ENCODE peak calls at places on chromosome 10, in eight cellular contexts. R is IMR-90, P is uterus, B is astrocyte, I is fibroblast of lung, H is endodermal cell, K is tibial artery, V is H9. J is an unnamed sample.
A peak's percentile ranks its signal among the peaks of the same experiment; 100 is the strongest.

GRCh38 chr10:95341716-95342130 is 50.9 kb upstream of the PDLIM1 start:
- DNase-seq in R (peak; percentile 72), B (peak; percentile 57), V (no peak), I (peak; percentile 64), H (no peak), K (no peak), P (no peak), J (no peak)

GRCh38 chr10:132632851-132633684 is 95.5 kb downstream of the INPP5A start:
- DNase-seq in K (peak; percentile 67), V (no peak), B (peak; percentile 76), P (peak; percentile 41), H (no peak), R (peak; percentile 60), I (peak; percentile 84), J (no peak)

GRCh38 chr10:89857399-89857798 is 156.0 kb downstream of the KIF20B start:
- DNase-seq in K (no peak), R (peak; percentile 52), I (peak; percentile 46), B (peak; percentile 32), H (no peak), V (no peak), P (no peak), J (no peak)

GRCh38 chr10:129969528-129970264 is 5.6 kb upstream of the EBF3 start:
- DNase-seq in V (no peak), H (peak; percentile 67), R (no peak), P (no peak), K (peak; percentile 62), B (no peak), I (no peak), J (no peak)

GRCh38 chr10:125878957-125879835 is 1.9 kb downstream of the DHX32 start:
- DNase-seq in I (peak; percentile 96), B (peak; percentile 96), V (no peak), P (no peak), R (peak; percentile 96), H (no peak), K (no peak), J (no peak)

GRCh38 chr10:129193148-129193547 is 273.9 kb upstream of the MGMT start:
- DNase-seq in K (no peak), I (no peak), P (no peak), B (no peak), R (no peak), H (no peak), V (no peak), J (no peak)

GRCh38 chr10:99368646-99369045 is 39.5 kb downstream of the CNNM1 start:
- DNase-seq in R (peak; percentile 43), V (no peak), B (peak; percentile 50), K (no peak), H (no peak), I (peak; percentile 62), P (no peak), J (no peak)

GRCh38 chr10:77715081-77715480 is 77.5 kb upstream of the KCNMA1 start:
- DNase-seq in K (no peak), P (no peak), B (no peak), R (no peak), I (no peak), H (peak; percentile 67), V (no peak), J (no peak)

GRCh38 chr10:127227027-127227426 is 30.6 kb upstream of the INSYN2A start:
- DNase-seq in P (no peak), B (no peak), K (no peak), H (no peak), I (no peak), R (no peak), V (no peak), J (no peak)

GRCh38 chr10:102919237-102919959 is 1.3 kb downstream of the CNNM2 start:
- DNase-seq in I (peak; percentile 19), B (no peak), V (peak; percentile 41), R (peak; percentile 25), H (peak; percentile 76), P (no peak), K (peak; percentile 75), J (peak; percentile 25)

GRCh38 chr10:74293686-74294365 is 142.8 kb downstream of the ADK start:
- DNase-seq in V (no peak), P (no peak), R (peak; percentile 84), B (peak; percentile 85), K (no peak), I (peak; percentile 87), H (no peak), J (peak; percentile 30)

GRCh38 chr10:53765311-53765710 is 992.7 kb upstream of the MBL2 start:
- DNase-seq in V (no peak), B (peak; percentile 56), P (no peak), R (no peak), K (no peak), H (no peak), I (peak; percentile 66), J (no peak)

GRCh38 chr10:95445837-95446347 is 115.3 kb downstream of the SORBS1 start:
- DNase-seq in V (peak; percentile 80), B (peak; percentile 80), P (peak; percentile 38), H (peak; percentile 88), I (peak; percentile 85), K (peak; percentile 89), R (peak; percentile 69), J (peak; percentile 80)

GRCh38 chr10:97543025-97543546 is 29.5 kb upstream of the ANKRD2 start:
- DNase-seq in P (peak; percentile 84), H (peak; percentile 75), B (peak; percentile 98), R (peak; percentile 98), K (peak; percentile 92), V (no peak), I (peak; percentile 99), J (no peak)

GRCh38 chr10:29328988-29329387 is 40.1 kb downstream of the LYZL1 start:
- DNase-seq in H (no peak), I (peak; percentile 89), B (peak; percentile 84), K (no peak), V (no peak), P (peak; percentile 43), R (peak; percentile 64), J (no peak)

GRCh38 chr10:130782467-130782866 is 529.1 kb downstream of the TCERG1L start:
- DNase-seq in K (no peak), V (peak; percentile 72), P (no peak), H (peak; percentile 81), I (no peak), B (no peak), R (no peak), J (no peak)

GRCh38 chr10:114697061-114697598 is 39.1 kb upstream of the ABLIM1 start:
- DNase-seq in K (no peak), R (peak; percentile 37), P (no peak), I (peak; percentile 76), V (no peak), B (peak; percentile 70), H (no peak), J (peak; percentile 64)

GRCh38 chr10:119252051-119252465 is 44.7 kb downstream of the GRK5 start:
- DNase-seq in R (peak; percentile 37), I (peak; percentile 62), K (no peak), P (peak; percentile 42), B (peak; percentile 49), H (no peak), V (no peak), J (peak; percentile 31)

GRCh38 chr10:119251315-119251708 is 43.9 kb downstream of the GRK5 start:
- DNase-seq in P (peak; percentile 65), H (no peak), K (no peak), B (peak; percentile 84), R (peak; percentile 85), I (peak; percentile 87), V (no peak), J (no peak)

GRCh38 chr10:119254355-119254754 is 47.0 kb downstream of the GRK5 start:
- DNase-seq in R (no peak), I (no peak), V (no peak), P (no peak), K (no peak), H (no peak), B (no peak), J (no peak)

GRCh38 chr10:119253433-119254174 is 46.2 kb downstream of the GRK5 start:
- DNase-seq in I (peak; percentile 96), V (no peak), K (peak; percentile 95), P (peak; percentile 83), R (peak; percentile 96), H (peak; percentile 72), B (peak; percentile 95), J (no peak)

DNA sequence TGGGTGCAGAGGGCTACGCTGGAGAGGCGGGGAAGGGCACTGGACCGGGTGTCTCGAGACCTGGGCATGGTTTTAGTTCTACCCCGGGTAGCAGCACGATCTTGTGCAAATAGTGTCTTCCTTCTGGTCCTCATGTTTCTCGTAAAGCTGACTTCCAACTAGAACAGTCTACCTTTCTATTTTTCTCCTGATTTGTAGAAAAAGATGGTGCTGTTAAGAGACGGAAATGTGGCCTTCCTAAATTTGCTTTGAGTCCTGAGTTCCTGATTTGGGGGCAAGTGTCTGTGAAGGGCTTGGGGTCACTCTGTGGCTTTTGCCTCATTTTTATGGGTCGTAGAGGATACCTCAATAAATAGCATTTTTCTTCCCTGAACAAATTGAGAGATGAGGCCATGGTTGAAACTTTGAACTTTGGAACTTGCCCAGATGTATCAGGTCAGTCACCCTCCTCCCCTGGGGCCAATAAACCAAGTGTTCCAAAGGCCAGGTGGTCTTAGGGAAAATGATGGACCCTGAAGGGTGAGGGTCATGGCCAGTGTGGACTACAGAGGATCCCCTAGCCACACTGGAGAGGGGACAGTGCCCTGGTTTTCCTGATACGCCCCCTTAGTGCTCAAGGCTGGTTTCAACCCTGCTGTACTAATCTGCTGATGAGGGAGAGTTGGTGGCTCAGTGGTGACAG is 45.2 kb downstream of the GRK5 start:
- DNase-seq in H (no peak), P (no peak), R (no peak), I (no peak), B (no peak), V (no peak), K (no peak), J (no peak)
- H3K4me1 ChIP-seq in H (no peaks in the 10 kb centered on the region), P (peaks cover 37% of the 10 kb centered on the region), R (peaks cover 47% of the 10 kb centered on the region), I (peaks cover 61% of the 10 kb centered on the region), B (peaks cover 58% of the 10 kb centered on the region), V (peaks cover 2% of the 10 kb centered on the region), K (peaks cover 65% of the 10 kb centered on the region), J (peaks cover 58% of the 10 kb centered on the region)

DNA sequence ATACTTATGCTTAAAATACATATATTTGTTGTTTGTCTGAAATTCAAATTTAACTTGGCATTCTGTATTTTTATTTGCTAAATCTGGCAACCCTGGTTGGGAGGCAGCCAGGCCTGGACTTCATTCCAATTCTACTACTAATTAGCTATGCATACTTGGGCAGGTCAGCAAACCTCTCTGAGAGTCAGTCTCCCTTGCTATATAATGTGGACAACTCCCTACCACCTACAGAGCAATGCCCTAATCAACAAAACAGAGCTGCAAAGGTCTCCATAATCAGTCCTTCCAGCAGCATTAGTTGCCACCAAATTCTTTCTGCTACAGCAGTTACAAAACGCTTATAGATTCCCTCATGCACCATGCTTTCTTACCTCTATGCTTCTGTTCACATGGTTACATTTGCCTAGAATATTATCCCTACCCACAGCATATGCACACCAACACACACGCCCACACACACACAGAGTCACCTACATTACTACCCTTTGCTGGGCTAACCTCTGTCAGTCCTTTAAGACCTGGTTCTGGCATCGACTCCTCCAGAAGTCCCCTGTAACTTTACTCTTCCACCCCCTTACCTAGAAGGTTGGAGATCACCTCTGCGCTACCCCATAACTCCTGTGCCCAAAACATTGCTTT is 188.7 kb downstream of the FGFR2 start:
- DNase-seq in V (no peak), P (no peak), I (no peak), B (no peak), H (no peak), R (no peak), K (no peak), J (no peak)
- H3K27ac ChIP-seq in V (no peak overlapping the region), P (no peak overlapping the region), I (no peak overlapping the region), B (no peak overlapping the region), H (no peak overlapping the region), R (no peak overlapping the region), K (no peak overlapping the region), J (no peak overlapping the region)

GRCh38 chr10:101055416-101055815 is 6.4 kb upstream of the KAZALD1 start:
- DNase-seq in R (no peak), B (no peak), I (no peak), H (no peak), K (no peak), V (no peak), P (no peak), J (no peak)
- TF ChIP-seq CTCF in R (no peak), B (no peak), I (peak; percentile 17), H (peak; percentile 30), K (no peak), V (peak; percentile 18), P (no peak), J (no peak)

GRCh38 chr10:68598978-68599753 is 39.0 kb downstream of the TET1 start:
- DNase-seq in I (peak; percentile 48), V (peak; percentile 56), P (peak; percentile 55), R (peak; percentile 43), B (peak; percentile 33), K (peak; percentile 69), H (peak; percentile 73), J (no peak)
- H3K4me1 ChIP-seq in I (peaks cover 20% of the 10 kb centered on the region), V (peaks cover 2% of the 10 kb centered on the region), P (no peaks in the 10 kb centered on the region), R (peaks cover 9% of the 10 kb centered on the region), B (peaks cover 23% of the 10 kb centered on the region), K (peaks cover 25% of the 10 kb centered on the region), H (peaks cover 16% of the 10 kb centered on the region), J (peaks cover 16% of the 10 kb centered on the region)